ENCODE peak calls at places on chromosomes 5 and 9, in four cellular contexts. B, N, X and Z are unnamed samples. For H3K4me1 and H3K9me3, the result is how much of the 10 kb centered on the place peaks cover.

GRCh38 chr9:136304981-136305380 is 1.1 kb upstream of the CCDC187 start:
- DNase-seq in B (no peak), X (peak), N (no peak), Z (no peak)

GRCh38 chr9:114592356-114592755 is 4.8 kb downstream of the ATP6V1G1 start:
- DNase-seq in X (no peak), B (no peak), N (peak), Z (no peak)

GRCh38 chr5:32312194-32312681 is 501 bp downstream of the MTMR12 start:
- DNase-seq in B (peak), X (peak), N (peak), Z (no peak)

GRCh38 chr9:89677696-89678393 is 73.0 kb downstream of the GADD45G start:
- DNase-seq in N (no peak), B (no peak), X (peak), Z (no peak)

GRCh38 chr5:170896779-170897178 is 35.0 kb downstream of the RANBP17 start:
- DNase-seq in B (peak), X (peak), N (peak), Z (no peak)

GRCh38 chr5:61327761-61328753 is 4.0 kb upstream of the ZSWIM6 start:
- DNase-seq in X (no peak), B (no peak), N (peak), Z (no peak)

GRCh38 chr9:3906437-3907213 is 380.8 kb upstream of the RFX3 start:
- DNase-seq in B (no peak), X (no peak), N (peak), Z (peak)

GRCh38 chr9:119153402-119153801 is 215.8 kb downstream of the BRINP1 start:
- DNase-seq in X (no peak), B (no peak), N (no peak), Z (no peak)

GRCh38 chr5:1883925-1884637 is 1.4 kb upstream of the IRX4 start:
- DNase-seq in X (no peak), N (no peak), B (no peak), Z (peak)

GRCh38 chr9:137141050-137141810 is 2.3 kb downstream of the GRIN1 start:
- DNase-seq in B (peak), N (no peak), X (peak), Z (peak)

GRCh38 chr9:36987891-36988290 is 46.2 kb downstream of the PAX5 start:
- DNase-seq in N (peak), B (no peak), X (no peak), Z (peak)

GRCh38 chr9:6680797-6681146 is 35.2 kb upstream of the GLDC start:
- DNase-seq in X (peak), N (peak), B (peak), Z (peak)

GRCh38 chr9:133147412-133148271 is 16.1 kb downstream of the GBGT1 start:
- DNase-seq in N (peak), B (peak), X (peak), Z (no peak)

GRCh38 chr9:108565651-108566378 is 290.0 kb downstream of the ACTL7B start:
- DNase-seq in X (no peak), B (peak), N (peak), Z (no peak)

GRCh38 chr9:16289639-16290038 is 580.8 kb downstream of the BNC2 start:
- DNase-seq in X (no peak), B (no peak), N (no peak), Z (no peak)

GRCh38 chr9:27943544-27943943 is 370.3 kb upstream of the C9orf72 start:
- DNase-seq in B (no peak), N (no peak), X (no peak), Z (no peak)

GRCh38 chr5:1511037-1511436 is 12.7 kb downstream of the LPCAT1 start:
- DNase-seq in X (peak), N (no peak), B (peak), Z (peak)

GRCh38 chr5:169142264-169142970 is 158.5 kb downstream of the SLIT3 start:
- DNase-seq in N (no peak), X (no peak), B (peak), Z (no peak)

GRCh38 chr5:169223595-169223953 is 77.4 kb downstream of the SLIT3 start:
- DNase-seq in X (no peak), B (no peak), N (no peak), Z (no peak)

GRCh38 chr5:669111-669841 is 23.9 kb downstream of the TPPP start:
- DNase-seq in N (no peak), X (peak), B (peak), Z (no peak)

GRCh38 chr9:112119225-112120045 is 55.7 kb downstream of the SUSD1 start:
- DNase-seq in N (no peak), X (no peak), B (no peak), Z (no peak)

GRCh38 chr9:114914139-114914538 is 16.3 kb downstream of the TNFSF8 start:
- DNase-seq in X (no peak), N (no peak), B (no peak), Z (no peak)

GRCh38 chr5:72353046-72353445 is 32.9 kb downstream of the PTCD2 start:
- DNase-seq in X (no peak), B (no peak), N (peak), Z (no peak)

GRCh38 chr9:108961151-108961550 is 27.0 kb downstream of the ABITRAM start:
- DNase-seq in X (no peak), N (no peak), B (no peak), Z (no peak)

GRCh38 chr5:168433982-168434381 is 52.3 kb upstream of the RARS1 start:
- DNase-seq in N (no peak), X (no peak), B (peak), Z (no peak)

GRCh38 chr5:114702111-114702510 is 340.2 kb downstream of the KCNN2 start:
- DNase-seq in X (no peak), B (no peak), N (no peak), Z (no peak)

GRCh38 chr5:96823900-96824351 is 16.2 kb upstream of the ERAP1 start:
- DNase-seq in N (peak), B (peak), X (no peak), Z (peak)

GRCh38 chr5:133246053-133246370 is 194.2 kb downstream of the HSPA4 start:
- DNase-seq in N (no peak), B (no peak), X (no peak), Z (no peak)

GRCh38 chr5:26833596-26833995 is 204.8 kb downstream of the CDH9 start:
- DNase-seq in B (no peak), X (no peak), N (peak), Z (no peak)

GRCh38 chr9:12815895-12816294 is 41.1 kb downstream of the LURAP1L start:
- DNase-seq in B (no peak), N (peak), X (no peak), Z (no peak)

GRCh38 chr9:93154293-93154903 is 20.3 kb upstream of the NINJ1 start:
- DNase-seq in N (peak), X (no peak), B (peak), Z (no peak)

GRCh38 chr9:118321823-118322222 is 617.6 kb downstream of the TLR4 start:
- DNase-seq in N (no peak), X (no peak), B (no peak), Z (no peak)

GRCh38 chr9:14096182-14096922 is 217.6 kb downstream of the NFIB start:
- DNase-seq in B (peak), N (no peak), X (no peak), Z (no peak)

DNA sequence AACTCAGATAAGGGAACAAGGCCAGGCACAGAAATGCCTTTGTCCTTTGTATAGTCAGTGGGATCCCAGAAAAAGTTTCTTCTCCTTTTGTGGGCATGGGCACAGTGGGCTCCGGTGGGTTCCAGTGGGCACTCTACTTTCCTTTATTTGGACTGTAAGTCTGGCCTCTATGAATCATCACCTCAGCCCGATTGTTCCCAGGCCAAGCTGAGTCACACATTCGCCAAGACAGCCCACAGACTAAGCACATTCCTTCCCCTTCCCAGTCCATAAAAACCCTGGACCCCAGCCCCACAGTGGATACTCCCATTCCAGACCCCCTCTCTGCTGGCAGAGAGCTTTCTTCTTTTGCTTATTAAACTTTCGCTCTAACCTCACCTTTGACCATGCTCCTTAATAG is 165.0 kb downstream of the FBXL17 start:
- DNase-seq in X (no peak), N (peak), B (no peak), Z (no peak)
- H3K4me1 ChIP-seq in X (under half), N (under half), B (under half), Z (under half)

GRCh38 chr5:13214182-13214581 is 730.3 kb downstream of the DNAH5 start:
- DNase-seq in N (no peak), B (no peak), X (no peak), Z (no peak)

GRCh38 chr5:13215370-13215769 is 729.1 kb downstream of the DNAH5 start:
- DNase-seq in N (no peak), B (no peak), X (no peak), Z (no peak)

GRCh38 chr5:13217636-13218035 is 726.9 kb downstream of the DNAH5 start:
- DNase-seq in B (no peak), X (no peak), N (no peak), Z (no peak)

GRCh38 chr5:13215806-13216205 is 728.7 kb downstream of the DNAH5 start:
- DNase-seq in N (no peak), B (no peak), X (no peak), Z (no peak)

DNA sequence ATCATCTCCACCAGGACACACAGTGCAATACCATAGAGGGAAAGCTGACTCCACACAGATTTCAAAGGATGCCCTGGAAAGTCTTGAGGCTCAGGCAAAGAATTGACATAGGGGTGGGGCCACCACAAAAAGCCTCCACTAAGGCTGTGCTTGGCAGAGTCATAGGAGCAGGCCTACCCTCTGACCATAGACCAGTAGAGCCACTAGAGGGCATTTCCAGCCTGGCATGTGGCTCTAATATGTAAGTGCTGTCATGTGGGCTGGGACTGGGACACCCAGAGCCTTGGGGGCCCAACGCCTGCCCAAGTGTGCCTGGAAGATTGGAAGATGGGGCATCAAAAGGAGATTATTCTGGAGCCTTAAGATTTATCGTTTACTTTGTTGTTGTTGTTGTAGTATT is 726.0 kb downstream of the DNAH5 start:
- DNase-seq in B (no peak), N (peak), X (no peak), Z (no peak)
- H3K9me3 ChIP-seq in B (under half), N (under half), X (under half), Z (under half)

DNA sequence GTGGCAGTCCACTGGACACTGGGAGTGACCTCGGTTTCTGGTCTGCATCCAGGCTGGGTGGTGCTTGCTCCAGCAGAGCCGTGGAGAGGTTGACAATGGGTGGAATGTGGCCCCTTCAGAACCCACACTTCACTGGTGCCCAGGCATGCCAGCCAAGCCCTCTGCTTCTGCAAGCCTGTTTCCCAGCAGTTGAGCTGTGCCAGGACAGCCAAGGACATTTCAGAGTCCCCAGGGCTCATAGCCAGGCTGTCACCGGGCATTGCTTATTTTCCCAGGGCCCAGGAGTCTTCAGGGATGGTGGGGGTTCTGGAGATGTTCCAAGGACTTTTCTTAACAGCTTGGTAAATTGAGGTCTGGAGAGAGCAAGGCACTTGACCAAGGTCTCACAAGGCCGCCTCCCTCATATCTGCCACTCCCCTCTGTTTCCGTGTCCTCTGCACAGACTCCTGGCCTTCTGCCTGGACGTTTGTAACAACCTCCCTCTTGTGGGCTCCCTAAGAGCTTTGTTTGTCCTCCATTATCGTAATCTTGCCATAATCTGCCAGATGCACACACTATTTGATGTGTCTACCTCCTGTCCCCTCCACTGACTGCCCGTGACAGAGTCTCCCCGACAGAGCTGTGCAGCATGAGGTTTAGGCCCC is 3.8 kb upstream of the NDST1 start:
- DNase-seq in B (peak), X (no peak), N (no peak), Z (no peak)
- H3K4me1 ChIP-seq in B (under half), X (under half), N (under half), Z (half or more)

GRCh38 chr5:122785294-122785693 is 10.4 kb downstream of the SNX2 start:
- DNase-seq in B (no peak), N (no peak), X (no peak), Z (no peak)
- H3K9me3 ChIP-seq in B (under half), N (under half), X (under half), Z (under half)

DNA sequence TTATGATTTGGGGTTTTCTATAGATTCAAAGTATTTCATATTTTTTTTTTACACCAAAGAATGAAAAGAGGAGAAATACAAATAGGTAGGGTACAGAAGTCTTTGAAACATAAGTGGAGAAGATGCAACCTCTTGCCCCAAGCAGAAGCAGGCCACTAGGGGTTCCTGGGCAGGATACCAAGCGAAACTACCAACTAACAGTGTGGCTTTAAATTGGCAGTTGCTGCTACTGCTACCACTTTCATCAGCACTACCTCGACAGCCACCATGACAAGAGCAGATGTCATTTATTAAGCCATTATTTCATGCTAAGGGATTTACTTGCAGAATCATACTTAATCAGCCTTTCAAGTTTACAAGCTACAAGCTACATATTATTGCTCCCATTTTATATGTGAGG is 288.1 kb downstream of the NR3C1 start:
- DNase-seq in B (no peak), X (no peak), N (no peak), Z (no peak)
- H3K4me1 ChIP-seq in B (under half), X (under half), N (under half), Z (under half)

GRCh38 chr5:131318455-131318854 is 54.6 kb downstream of the CDC42SE2 start:
- DNase-seq in B (no peak), X (no peak), N (no peak), Z (no peak)

GRCh38 chr5:131321066-131321465 is 57.2 kb downstream of the CDC42SE2 start:
- DNase-seq in N (no peak), X (no peak), B (no peak), Z (no peak)

GRCh38 chr5:131322926-131323325 is 59.1 kb downstream of the CDC42SE2 start:
- DNase-seq in B (no peak), X (no peak), N (peak), Z (no peak)

GRCh38 chr5:131324311-131324710 is 60.5 kb downstream of the CDC42SE2 start:
- DNase-seq in X (no peak), B (no peak), N (no peak), Z (no peak)

DNA sequence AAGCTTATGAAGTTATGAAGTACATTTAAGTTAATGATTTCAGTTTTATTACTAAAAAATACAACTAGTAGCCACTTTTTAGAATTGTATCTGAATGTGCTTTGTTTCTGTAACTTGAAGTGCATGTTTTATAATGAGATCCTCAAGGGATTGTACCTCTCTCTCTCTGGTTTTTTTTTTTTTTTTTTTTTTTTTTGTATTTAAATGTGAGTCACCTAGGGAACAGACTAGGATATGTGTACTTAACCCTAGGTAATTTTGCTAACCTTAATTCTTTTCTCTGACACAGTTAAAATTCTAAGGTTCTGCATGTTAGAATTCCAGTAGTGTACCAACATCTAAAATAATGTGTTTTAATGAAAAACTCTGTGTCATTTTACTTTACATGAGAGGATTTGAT is 59.5 kb downstream of the CDC42SE2 start:
- DNase-seq in N (no peak), B (no peak), X (no peak), Z (no peak)
- H3K9me3 ChIP-seq in N (under half), B (under half), X (under half), Z (under half)